ENCODE peak calls at places on chromosome 14, in seven cellular contexts. Q is stimulated activated CD4-positive, alpha-beta T cell treated with anti-CD3 and anti-CD28 coated beads, Interleukin-4, amount 100 ng/mL, for 4 hours; D is left lobe of liver; S is NCI-H524; R is aorta; Y is NCI-H446; H is HTR-8/SVneo. I is an unnamed sample.

GRCh38 chr14:104384776-104385071 is 194.8 kb upstream of the C14orf180 start:
- DNase-seq in Q (no peak), Y (no peak), H (no peak), S (no peak), D (no peak), R (peak; percentile 46), I (no peak)

GRCh38 chr14:58572092-58572853 is 65.5 kb upstream of the DACT1 start:
- DNase-seq in H (peak; percentile 59), S (no peak), Y (no peak), R (no peak), D (no peak), Q (peak; percentile 30), I (peak; percentile 50)

GRCh38 chr14:100246809-100247428 is 8.0 kb downstream of the YY1 start:
- DNase-seq in D (no peak), Q (no peak), H (peak; percentile 61), R (no peak), S (peak; percentile 71), Y (peak; percentile 45), I (no peak)

GRCh38 chr14:93734086-93734822 is 54.0 kb downstream of the PRIMA1 start:
- DNase-seq in S (no peak), H (peak; percentile 10), R (peak; percentile 78), Q (peak; percentile 2), Y (no peak), D (no peak), I (no peak)

GRCh38 chr14:90193925-90194324 is 62.4 kb upstream of the PSMC1 start:
- DNase-seq in Y (peak; percentile 8), Q (no peak), H (no peak), R (no peak), S (no peak), D (no peak), I (no peak)

GRCh38 chr14:72416892-72417291 is 477.0 kb downstream of the DPF3 start:
- DNase-seq in H (no peak), Y (no peak), D (no peak), R (no peak), S (peak; percentile 37), Q (no peak), I (no peak)

GRCh38 chr14:47549886-47550285 is 125.5 kb downstream of the MDGA2 start:
- DNase-seq in Y (no peak), H (no peak), D (no peak), S (no peak), Q (no peak), R (no peak), I (no peak)

GRCh38 chr14:104800600-104801283 is at the start of gene ZBTB42:
- DNase-seq in H (no peak), Q (peak; percentile 62), D (peak; percentile 91), R (peak; percentile 89), Y (peak; percentile 53), S (peak; percentile 27), I (no peak)

GRCh38 chr14:32259368-32260013 is 56.4 kb upstream of the RNU6-8 start:
- DNase-seq in Y (peak; percentile 23), D (no peak), Q (no peak), H (peak; percentile 19), R (no peak), S (no peak), I (no peak)

GRCh38 chr14:99190696-99191662 is 81.0 kb downstream of the BCL11B start:
- DNase-seq in H (no peak), R (no peak), Q (no peak), D (no peak), S (no peak), Y (no peak), I (no peak)

GRCh38 chr14:99034711-99035171 is 237.3 kb downstream of the BCL11B start:
- DNase-seq in R (no peak), Q (no peak), H (no peak), Y (no peak), S (no peak), D (no peak), I (no peak)

GRCh38 chr14:48536318-48536717 is 860.9 kb upstream of the MDGA2 start:
- DNase-seq in H (no peak), Q (no peak), S (no peak), Y (no peak), D (no peak), R (no peak), I (no peak)

GRCh38 chr14:90419200-90419599 is 22.4 kb downstream of the CALM1 start:
- DNase-seq in H (peak; percentile 79), Y (peak; percentile 94), R (peak; percentile 95), S (no peak), Q (no peak), D (peak; percentile 58), I (peak; percentile 72)

GRCh38 chr14:106508216-106508615 is 981.8 kb downstream of the TMEM121 start:
- DNase-seq in Y (no peak), Q (no peak), H (no peak), S (no peak), R (no peak), D (no peak), I (no peak)

GRCh38 chr14:37246427-37246829 is 48.7 kb downstream of the MIPOL1 start:
- DNase-seq in D (no peak), R (no peak), S (peak; percentile 17), Y (peak; percentile 77), H (peak; percentile 9), Q (no peak), I (peak; percentile 19)

GRCh38 chr14:64409509-64409908 is 21.4 kb downstream of the MTHFD1 start:
- DNase-seq in S (no peak), Y (no peak), R (no peak), H (no peak), D (no peak), Q (no peak), I (no peak)

GRCh38 chr14:78446807-78447206 is 276.6 kb downstream of the NRXN3 start:
- DNase-seq in D (no peak), Q (no peak), H (no peak), R (no peak), Y (no peak), S (no peak), I (no peak)

GRCh38 chr14:35229495-35230089 is 62.6 kb upstream of the PSMA6 start:
- DNase-seq in H (peak; percentile 23), Q (no peak), D (no peak), S (no peak), Y (peak; percentile 28), R (no peak), I (no peak)

GRCh38 chr14:52010173-52010693 is 20.9 kb downstream of the RTRAF start:
- DNase-seq in Y (no peak), H (no peak), Q (no peak), R (no peak), S (no peak), D (no peak), I (no peak)

GRCh38 chr14:28896337-28896736 is 129.8 kb downstream of the FOXG1 start:
- DNase-seq in H (no peak), S (no peak), R (no peak), Q (no peak), D (no peak), Y (no peak), I (no peak)

GRCh38 chr14:105383083-105383730 is 15.1 kb upstream of the TEX22 start:
- DNase-seq in Y (no peak), Q (no peak), S (no peak), R (peak; percentile 74), H (no peak), D (no peak), I (no peak)

GRCh38 chr14:90060965-90061848 is 587 bp upstream of the KCNK13 start:
- DNase-seq in S (no peak), R (no peak), H (no peak), D (no peak), Y (no peak), Q (no peak), I (no peak)

GRCh38 chr14:34018564-34019244 is 67.8 kb upstream of the EGLN3 start:
- DNase-seq in Y (no peak), D (no peak), Q (no peak), R (no peak), H (no peak), S (no peak), I (no peak)

GRCh38 chr14:92924247-92924646 is 1.3 kb downstream of the CHGA start:
- DNase-seq in R (no peak), Q (no peak), D (no peak), H (no peak), S (no peak), Y (peak; percentile 37), I (no peak)

GRCh38 chr14:76491172-76491930 is 115.4 kb downstream of the ESRRB start:
- DNase-seq in D (no peak), H (no peak), R (peak; percentile 66), S (no peak), Y (no peak), Q (no peak), I (no peak)

GRCh38 chr14:66920196-66920595 is 269.0 kb upstream of the GARIN2 start:
- DNase-seq in S (no peak), Y (no peak), H (no peak), D (no peak), Q (no peak), R (no peak), I (no peak)

GRCh38 chr14:56120091-56120632 is 2.0 kb downstream of the PELI2 start:
- DNase-seq in Y (no peak), D (no peak), R (no peak), H (no peak), Q (no peak), S (peak; percentile 90), I (no peak)

GRCh38 chr14:53533384-53533975 is 380.4 kb upstream of the DDHD1 start:
- DNase-seq in S (no peak), D (no peak), H (no peak), Y (no peak), Q (no peak), R (no peak), I (no peak)

GRCh38 chr14:61504841-61505340 is 183.5 kb downstream of the PRKCH start:
- DNase-seq in S (no peak), R (no peak), Y (no peak), D (no peak), Q (no peak), H (no peak), I (no peak)

GRCh38 chr14:46250113-46250703 is 401.4 kb downstream of the RPL10L start:
- DNase-seq in Q (no peak), S (no peak), Y (peak; percentile 59), R (no peak), D (no peak), H (no peak), I (no peak)

GRCh38 chr14:100677925-100678765 is 48.5 kb upstream of the DLK1 start:
- DNase-seq in D (no peak), S (no peak), R (no peak), H (no peak), Q (no peak), Y (no peak), I (no peak)